ENCODE peak calls at places on chromosomes 6 and 20, in six cellular contexts. Y is CD8-positive, alpha-beta memory T cell; S is heart left ventricle; L is stomach; K is colonic mucosa; B is hepatocyte. Q is an unnamed sample.

GRCh38 chr6:90388395-90388794 is 91.8 kb upstream of the BACH2 start:
- DNase-seq in Y (no peak), S (no peak), L (no peak), K (no peak), B (no peak), Q (no peak)

GRCh38 chr20:8394308-8394945 is 262.4 kb downstream of the PLCB1 start:
- DNase-seq in Y (no peak), S (no peak), L (no peak), K (no peak), B (no peak), Q (peak; percentile 29)

GRCh38 chr6:699319-699718 is 6.4 kb upstream of the EXOC2 start:
- DNase-seq in Y (no peak), S (no peak), L (no peak), K (no peak), B (no peak), Q (no peak)

GRCh38 chr6:52595796-52596130 is 18.9 kb upstream of the TRAM2 start:
- DNase-seq in Y (no peak), S (no peak), L (no peak), K (no peak), B (no peak), Q (no peak)

GRCh38 chr6:34301408-34301807 is 52.6 kb upstream of the SMIM29 start:
- DNase-seq in Y (no peak), S (peak; percentile 89), L (no peak), K (peak; percentile 27), B (peak; percentile 32), Q (no peak)

GRCh38 chr20:651713-652610 is 1.0 kb downstream of the SRXN1 start:
- DNase-seq in Y (no peak), S (no peak), L (no peak), K (peak; percentile 32), B (peak; percentile 45), Q (no peak)

GRCh38 chr6:9467746-9468145 is 947.1 kb downstream of the TFAP2A start:
- DNase-seq in Y (no peak), S (no peak), L (no peak), K (no peak), B (peak; percentile 28), Q (no peak)

GRCh38 chr6:55882731-55883595 is 7.6 kb upstream of the BMP5 start:
- DNase-seq in Y (no peak), S (no peak), L (no peak), K (no peak), B (peak; percentile 15), Q (no peak)

GRCh38 chr6:14995966-14996602 is 249.8 kb upstream of the JARID2 start:
- DNase-seq in Y (no peak), S (no peak), L (no peak), K (no peak), B (no peak), Q (no peak)

GRCh38 chr6:99613705-99614429 is 7.2 kb downstream of the PRDM13 start:
- DNase-seq in Y (no peak), S (no peak), L (no peak), K (no peak), B (peak; percentile 32), Q (no peak)

GRCh38 chr20:62190639-62191411 is 8.0 kb downstream of the MTG2 start:
- DNase-seq in Y (no peak), S (no peak), L (no peak), K (no peak), B (no peak), Q (no peak)

DNA sequence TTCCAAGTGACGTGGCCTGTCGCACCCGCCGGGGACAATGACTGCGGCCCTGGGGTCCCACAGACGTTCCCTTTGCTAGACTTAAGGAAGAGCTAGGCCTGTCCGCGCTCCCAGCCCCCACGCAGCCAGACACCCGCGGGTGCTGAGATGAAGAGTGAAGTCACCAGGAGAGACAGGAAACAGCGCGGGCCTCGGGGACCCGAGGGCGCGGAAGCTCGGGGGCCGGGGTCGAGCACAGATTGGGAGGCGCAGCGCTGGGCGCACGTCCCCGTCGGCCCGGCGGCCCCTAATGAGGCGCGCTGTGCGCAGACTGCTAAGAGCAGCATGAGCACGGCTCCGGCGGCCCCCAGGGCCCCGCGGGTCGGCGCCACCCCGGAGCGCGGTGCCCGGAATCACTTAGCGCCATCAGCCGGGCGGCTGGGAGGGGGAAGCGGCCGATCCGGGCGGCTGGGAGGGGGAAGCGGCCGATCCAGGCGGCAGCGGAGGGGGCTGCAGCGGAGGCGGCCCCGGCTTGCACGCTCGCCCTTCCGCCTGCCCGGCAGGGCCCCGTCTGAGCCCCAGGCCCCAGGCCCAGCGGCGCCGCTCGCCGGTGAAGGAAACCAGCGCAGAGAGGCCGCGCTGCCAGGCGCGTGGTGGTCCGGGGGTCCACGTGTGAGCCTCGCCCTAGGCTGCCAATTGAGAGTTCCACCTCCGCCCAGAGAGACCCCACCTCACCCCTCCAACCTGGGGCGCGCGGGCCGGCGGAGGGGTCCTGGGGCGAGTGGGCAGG is 8.3 kb upstream of the AVP start:
- DNase-seq in Y (no peak), S (peak; percentile 36), L (no peak), K (no peak), B (no peak), Q (no peak)
- H3K4me3 ChIP-seq in Y (peak overlapping the region; percentile 26), S (peak overlapping the region; percentile 48), L (peak overlapping the region; percentile 17), K (peak overlapping the region; percentile 13), B (peak overlapping the region; percentile 20), Q (peak overlapping the region; percentile 44)

DNA sequence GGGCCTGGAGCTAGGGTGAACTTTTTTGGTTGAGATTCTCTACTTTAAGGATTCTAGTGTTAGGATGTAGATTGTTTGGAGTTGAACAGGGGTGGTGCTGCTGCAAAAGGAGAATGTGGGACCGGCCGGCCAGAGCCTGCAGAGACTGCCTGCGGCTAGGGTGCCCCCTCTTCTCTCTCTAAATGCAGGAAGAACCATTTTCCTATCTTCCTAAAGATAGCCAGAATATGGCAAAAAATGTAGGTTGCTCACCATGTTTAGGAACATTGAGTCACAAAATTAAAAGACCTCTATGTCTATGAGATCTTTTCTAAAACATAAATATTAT is 39.5 kb downstream of the BICRAL start:
- DNase-seq in Y (no peak), S (no peak), L (no peak), K (no peak), B (no peak), Q (no peak)
- H3K4me3 ChIP-seq in Y (no peak overlapping the region), S (peak overlapping the region; percentile 24), L (no peak overlapping the region), K (no peak overlapping the region), B (no peak overlapping the region), Q (no peak overlapping the region)

GRCh38 chr20:63659370-63659769 is 1.3 kb downstream of the RTEL1 start:
- DNase-seq in Y (no peak), S (no peak), L (no peak), K (no peak), B (no peak), Q (no peak)
- H3K4me3 ChIP-seq in Y (no peak overlapping the region), S (peak overlapping the region; percentile 81), L (peak overlapping the region; percentile 72), K (peak overlapping the region; percentile 69), B (peak overlapping the region; percentile 75), Q (peak overlapping the region; percentile 65)

DNA sequence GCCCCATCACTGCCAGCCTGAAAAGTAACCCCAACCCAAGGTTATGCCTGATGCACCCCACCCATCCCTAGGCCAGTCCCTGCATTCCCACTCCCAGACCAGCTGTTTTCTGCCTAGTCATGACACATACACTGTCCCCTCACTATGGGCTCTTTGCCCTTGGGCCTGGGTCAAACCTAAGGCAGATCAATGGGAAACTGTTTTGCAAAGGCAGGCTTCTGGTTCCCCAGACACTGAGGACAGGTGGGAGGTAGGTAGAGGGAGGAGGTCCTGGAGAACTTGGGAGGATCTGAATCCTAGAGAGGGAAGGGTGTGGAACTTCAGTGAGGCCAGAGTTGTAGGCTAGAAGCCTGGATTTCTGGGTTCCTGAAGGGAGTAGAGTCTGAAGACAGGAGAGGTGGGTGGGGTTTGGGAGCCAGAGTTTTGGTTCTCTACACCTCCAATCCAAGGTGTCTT is 2.1 kb downstream of the CLIC1 start:
- DNase-seq in Y (no peak), S (no peak), L (no peak), K (no peak), B (no peak), Q (no peak)
- H3K4me3 ChIP-seq in Y (peak overlapping the region; percentile 97), S (peak overlapping the region; percentile 71), L (peak overlapping the region; percentile 72), K (peak overlapping the region; percentile 74), B (peak overlapping the region; percentile 99), Q (peak overlapping the region; percentile 98)

GRCh38 chr6:152356016-152356415 is 281.1 kb downstream of the SYNE1 start:
- DNase-seq in Y (no peak), S (no peak), L (no peak), K (no peak), B (no peak), Q (no peak)

GRCh38 chr6:152351110-152351509 is 286.1 kb downstream of the SYNE1 start:
- DNase-seq in Y (no peak), S (peak; percentile 53), L (no peak), K (no peak), B (no peak), Q (no peak)

GRCh38 chr6:152351742-152352141 is 285.4 kb downstream of the SYNE1 start:
- DNase-seq in Y (no peak), S (no peak), L (no peak), K (no peak), B (no peak), Q (no peak)

GRCh38 chr6:152355166-152355565 is 282.0 kb downstream of the SYNE1 start:
- DNase-seq in Y (no peak), S (no peak), L (no peak), K (no peak), B (no peak), Q (no peak)

DNA sequence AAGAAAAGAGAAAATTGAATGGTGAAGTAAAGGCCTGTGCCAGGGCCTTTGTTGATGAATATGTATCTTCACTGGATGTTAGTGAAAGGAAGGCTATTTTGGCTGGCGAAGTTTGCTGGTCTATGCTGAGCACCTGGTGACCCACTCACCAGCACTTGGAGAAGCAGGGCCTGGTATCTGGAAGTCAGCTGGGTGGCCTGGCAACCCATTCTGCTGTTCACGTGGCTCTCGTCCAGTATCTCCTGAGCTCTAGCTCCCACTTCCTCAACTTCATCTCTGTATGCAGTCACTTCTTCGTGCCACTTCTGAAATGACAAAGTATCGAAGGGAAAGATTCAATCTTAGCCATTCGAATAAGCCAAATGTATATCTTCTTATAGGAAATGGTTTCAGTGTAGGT is 283.7 kb downstream of the SYNE1 start:
- DNase-seq in Y (no peak), S (no peak), L (no peak), K (no peak), B (no peak), Q (no peak)
- H3K4me3 ChIP-seq in Y (no peak overlapping the region), S (no peak overlapping the region), L (no peak overlapping the region), K (no peak overlapping the region), B (no peak overlapping the region), Q (no peak overlapping the region)

GRCh38 chr6:109381007-109381746 is 1.1 kb downstream of the CD164 start:
- DNase-seq in Y (no peak), S (no peak), L (no peak), K (no peak), B (no peak), Q (no peak)
- H3K4me3 ChIP-seq in Y (peak overlapping the region; percentile 88), S (peak overlapping the region; percentile 99), L (peak overlapping the region; percentile 94), K (peak overlapping the region; percentile 81), B (peak overlapping the region; percentile 86), Q (peak overlapping the region; percentile 96)

DNA sequence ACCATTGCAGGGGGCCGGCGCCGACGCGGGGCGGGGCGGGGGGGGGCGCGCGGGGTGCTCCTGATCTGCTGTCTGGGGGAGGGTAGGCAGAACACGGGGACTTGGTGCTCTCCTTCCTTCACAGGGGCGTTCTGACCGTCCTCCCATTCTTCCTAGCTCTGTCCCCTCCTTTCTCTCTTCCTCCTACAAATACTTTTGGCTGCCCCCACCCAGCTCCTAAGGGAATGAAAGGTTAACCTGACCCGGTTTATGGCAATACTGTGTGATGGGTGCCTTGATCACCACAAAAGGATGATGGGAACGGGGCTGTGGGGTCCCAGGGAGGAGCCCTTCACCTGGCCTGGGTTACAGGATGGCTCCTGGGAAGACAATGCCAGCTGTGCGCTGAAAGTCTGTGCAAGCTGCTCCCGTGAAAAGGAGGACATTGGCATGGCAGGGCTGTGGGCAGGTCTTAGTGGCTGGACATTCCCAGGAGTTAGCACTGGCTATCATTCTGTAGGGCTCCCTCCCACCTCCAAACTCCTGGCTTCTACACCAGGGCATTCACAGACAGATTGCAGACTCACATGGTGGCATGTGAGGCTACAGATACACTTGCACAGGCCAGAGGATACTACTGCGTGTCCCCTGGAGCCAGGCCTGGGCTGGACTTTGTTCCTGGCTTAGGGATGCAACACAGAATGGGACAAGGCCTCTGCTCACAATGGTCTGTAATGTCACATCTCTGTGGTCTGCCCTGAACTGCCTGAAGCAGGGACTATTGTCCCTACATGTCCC is 1.9 kb upstream of the TPD52L2 start:
- DNase-seq in Y (no peak), S (no peak), L (no peak), K (no peak), B (no peak), Q (no peak)
- H3K4me3 ChIP-seq in Y (peak overlapping the region; percentile 79), S (peak overlapping the region; percentile 81), L (peak overlapping the region; percentile 89), K (peak overlapping the region; percentile 94), B (no peak overlapping the region), Q (peak overlapping the region; percentile 98)